ENCODE peak calls at places on chromosome 12, in eight cellular contexts. One of them, this sample, is unnamed.

GRCh38 chr12:68591716-68592437 is 18.8 kb upstream of the RAP1B start:
- DNase-seq in heart right ventricle: no peak
- DNase-seq in IMR-90: no peak
- DNase-seq in endodermal cell: no peak
- DNase-seq in gastrocnemius medialis: no peak
- DNase-seq in A673: no peak
- DNase-seq in astrocyte: no peak
- DNase-seq in CD4-positive, CD25-positive, alpha-beta regulatory T cell: peak; percentile 76
- DNase-seq in this sample: no peak

GRCh38 chr12:85923767-85924331 is 49.8 kb downstream of the NTS start:
- DNase-seq in heart right ventricle: no peak
- DNase-seq in IMR-90: peak; percentile 49
- DNase-seq in endodermal cell: no peak
- DNase-seq in gastrocnemius medialis: no peak
- DNase-seq in A673: peak; percentile 50
- DNase-seq in astrocyte: peak; percentile 42
- DNase-seq in CD4-positive, CD25-positive, alpha-beta regulatory T cell: peak; percentile 1
- DNase-seq in this sample: no peak

GRCh38 chr12:105843989-105844768 is 294.6 kb downstream of the NUAK1 start:
- DNase-seq in heart right ventricle: no peak
- DNase-seq in IMR-90: peak; percentile 29
- DNase-seq in endodermal cell: no peak
- DNase-seq in gastrocnemius medialis: peak; percentile 64
- DNase-seq in A673: no peak
- DNase-seq in astrocyte: peak; percentile 16
- DNase-seq in CD4-positive, CD25-positive, alpha-beta regulatory T cell: no peak
- DNase-seq in this sample: no peak

GRCh38 chr12:89450922-89451321 is 73.7 kb downstream of the GALNT4 start:
- DNase-seq in heart right ventricle: no peak
- DNase-seq in IMR-90: peak; percentile 76
- DNase-seq in endodermal cell: no peak
- DNase-seq in gastrocnemius medialis: no peak
- DNase-seq in A673: peak; percentile 96
- DNase-seq in astrocyte: peak; percentile 83
- DNase-seq in CD4-positive, CD25-positive, alpha-beta regulatory T cell: no peak
- DNase-seq in this sample: no peak

GRCh38 chr12:22746720-22747119 is 121.7 kb downstream of the ETNK1 start:
- DNase-seq in heart right ventricle: no peak
- DNase-seq in IMR-90: no peak
- DNase-seq in endodermal cell: no peak
- DNase-seq in gastrocnemius medialis: no peak
- DNase-seq in A673: no peak
- DNase-seq in astrocyte: no peak
- DNase-seq in CD4-positive, CD25-positive, alpha-beta regulatory T cell: no peak
- DNase-seq in this sample: no peak

GRCh38 chr12:105418821-105419291 is 88.4 kb downstream of the C12orf75 start:
- DNase-seq in heart right ventricle: no peak
- DNase-seq in IMR-90: no peak
- DNase-seq in endodermal cell: peak; percentile 87
- DNase-seq in gastrocnemius medialis: no peak
- DNase-seq in A673: no peak
- DNase-seq in astrocyte: peak; percentile 65
- DNase-seq in CD4-positive, CD25-positive, alpha-beta regulatory T cell: no peak
- DNase-seq in this sample: no peak

GRCh38 chr12:127455347-127456265 is 811.4 kb upstream of the TMEM132C start:
- DNase-seq in heart right ventricle: no peak
- DNase-seq in IMR-90: no peak
- DNase-seq in endodermal cell: peak; percentile 95
- DNase-seq in gastrocnemius medialis: no peak
- DNase-seq in A673: no peak
- DNase-seq in astrocyte: peak; percentile 1
- DNase-seq in CD4-positive, CD25-positive, alpha-beta regulatory T cell: no peak
- DNase-seq in this sample: no peak

GRCh38 chr12:112005419-112006395 is 7.3 kb downstream of the TMEM116 start:
- DNase-seq in heart right ventricle: no peak
- DNase-seq in IMR-90: peak; percentile 46
- DNase-seq in endodermal cell: peak; percentile 91
- DNase-seq in gastrocnemius medialis: no peak
- DNase-seq in A673: no peak
- DNase-seq in astrocyte: no peak
- DNase-seq in CD4-positive, CD25-positive, alpha-beta regulatory T cell: no peak
- DNase-seq in this sample: no peak

GRCh38 chr12:12010277-12011031 is 60.3 kb upstream of the BCL2L14 start:
- DNase-seq in heart right ventricle: peak; percentile 62
- DNase-seq in IMR-90: peak; percentile 61
- DNase-seq in endodermal cell: peak; percentile 54
- DNase-seq in gastrocnemius medialis: peak; percentile 41
- DNase-seq in A673: peak; percentile 62
- DNase-seq in astrocyte: peak; percentile 91
- DNase-seq in CD4-positive, CD25-positive, alpha-beta regulatory T cell: peak; percentile 65
- DNase-seq in this sample: no peak

GRCh38 chr12:11946161-11946560 is 124.6 kb upstream of the BCL2L14 start:
- DNase-seq in heart right ventricle: no peak
- DNase-seq in IMR-90: no peak
- DNase-seq in endodermal cell: no peak
- DNase-seq in gastrocnemius medialis: no peak
- DNase-seq in A673: no peak
- DNase-seq in astrocyte: no peak
- DNase-seq in CD4-positive, CD25-positive, alpha-beta regulatory T cell: no peak
- DNase-seq in this sample: no peak

GRCh38 chr12:109440851-109441490 is 36.1 kb downstream of the KCTD10 start:
- DNase-seq in heart right ventricle: no peak
- DNase-seq in IMR-90: no peak
- DNase-seq in endodermal cell: no peak
- DNase-seq in gastrocnemius medialis: no peak
- DNase-seq in A673: no peak
- DNase-seq in astrocyte: no peak
- DNase-seq in CD4-positive, CD25-positive, alpha-beta regulatory T cell: no peak
- DNase-seq in this sample: no peak

GRCh38 chr12:63266988-63267387 is 116.0 kb upstream of the AVPR1A start:
- DNase-seq in heart right ventricle: no peak
- DNase-seq in IMR-90: no peak
- DNase-seq in endodermal cell: no peak
- DNase-seq in gastrocnemius medialis: no peak
- DNase-seq in A673: no peak
- DNase-seq in astrocyte: no peak
- DNase-seq in CD4-positive, CD25-positive, alpha-beta regulatory T cell: no peak
- DNase-seq in this sample: no peak

DNA sequence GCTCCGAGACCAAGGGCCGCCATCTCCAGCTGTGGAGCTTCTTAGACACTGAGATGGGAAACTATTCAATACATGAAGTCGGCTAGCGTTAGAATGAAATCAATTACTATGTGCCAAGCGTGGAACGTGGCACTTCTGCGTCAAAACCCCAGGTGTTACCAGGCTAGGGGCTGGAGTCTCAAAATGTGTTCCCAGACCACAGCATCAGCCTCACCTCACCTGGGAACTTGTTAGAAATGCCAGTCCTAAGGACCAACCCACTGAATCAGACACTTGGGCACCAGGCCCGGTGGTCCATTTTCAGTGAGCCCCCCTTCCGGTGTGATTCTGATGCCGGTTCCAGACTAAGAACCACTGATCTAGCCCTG is 5.0 kb upstream of the SETD1B start:
- DNase-seq in heart right ventricle: no peak
- DNase-seq in IMR-90: no peak
- DNase-seq in endodermal cell: no peak
- DNase-seq in gastrocnemius medialis: no peak
- DNase-seq in A673: no peak
- DNase-seq in astrocyte: no peak
- DNase-seq in CD4-positive, CD25-positive, alpha-beta regulatory T cell: no peak
- DNase-seq in this sample: no peak
- H3K4me1 ChIP-seq in heart right ventricle: peaks cover 68% of the 10 kb centered on the region
- H3K4me1 ChIP-seq in IMR-90: peaks cover 34% of the 10 kb centered on the region
- H3K4me1 ChIP-seq in endodermal cell: peaks cover 16% of the 10 kb centered on the region
- H3K4me1 ChIP-seq in gastrocnemius medialis: peaks cover 57% of the 10 kb centered on the region
- H3K4me1 ChIP-seq in A673: peaks cover 33% of the 10 kb centered on the region
- H3K4me1 ChIP-seq in astrocyte: peaks cover 64% of the 10 kb centered on the region
- H3K4me1 ChIP-seq in CD4-positive, CD25-positive, alpha-beta regulatory T cell: peaks cover 61% of the 10 kb centered on the region
- H3K4me1 ChIP-seq in this sample: peaks cover 36% of the 10 kb centered on the region

GRCh38 chr12:47874316-47874715 is 30.5 kb downstream of the VDR start:
- DNase-seq in heart right ventricle: no peak
- DNase-seq in IMR-90: no peak
- DNase-seq in endodermal cell: no peak
- DNase-seq in gastrocnemius medialis: no peak
- DNase-seq in A673: no peak
- DNase-seq in astrocyte: no peak
- DNase-seq in CD4-positive, CD25-positive, alpha-beta regulatory T cell: no peak
- DNase-seq in this sample: no peak

GRCh38 chr12:47878293-47878917 is 26.4 kb downstream of the VDR start:
- DNase-seq in heart right ventricle: no peak
- DNase-seq in IMR-90: no peak
- DNase-seq in endodermal cell: no peak
- DNase-seq in gastrocnemius medialis: no peak
- DNase-seq in A673: no peak
- DNase-seq in astrocyte: no peak
- DNase-seq in CD4-positive, CD25-positive, alpha-beta regulatory T cell: no peak
- DNase-seq in this sample: no peak

GRCh38 chr12:47877081-47877480 is 27.7 kb downstream of the VDR start:
- DNase-seq in heart right ventricle: no peak
- DNase-seq in IMR-90: no peak
- DNase-seq in endodermal cell: no peak
- DNase-seq in gastrocnemius medialis: no peak
- DNase-seq in A673: no peak
- DNase-seq in astrocyte: no peak
- DNase-seq in CD4-positive, CD25-positive, alpha-beta regulatory T cell: no peak
- DNase-seq in this sample: no peak

GRCh38 chr12:47875732-47876131 is 29.1 kb downstream of the VDR start:
- DNase-seq in heart right ventricle: no peak
- DNase-seq in IMR-90: no peak
- DNase-seq in endodermal cell: no peak
- DNase-seq in gastrocnemius medialis: no peak
- DNase-seq in A673: no peak
- DNase-seq in astrocyte: no peak
- DNase-seq in CD4-positive, CD25-positive, alpha-beta regulatory T cell: no peak
- DNase-seq in this sample: no peak

DNA sequence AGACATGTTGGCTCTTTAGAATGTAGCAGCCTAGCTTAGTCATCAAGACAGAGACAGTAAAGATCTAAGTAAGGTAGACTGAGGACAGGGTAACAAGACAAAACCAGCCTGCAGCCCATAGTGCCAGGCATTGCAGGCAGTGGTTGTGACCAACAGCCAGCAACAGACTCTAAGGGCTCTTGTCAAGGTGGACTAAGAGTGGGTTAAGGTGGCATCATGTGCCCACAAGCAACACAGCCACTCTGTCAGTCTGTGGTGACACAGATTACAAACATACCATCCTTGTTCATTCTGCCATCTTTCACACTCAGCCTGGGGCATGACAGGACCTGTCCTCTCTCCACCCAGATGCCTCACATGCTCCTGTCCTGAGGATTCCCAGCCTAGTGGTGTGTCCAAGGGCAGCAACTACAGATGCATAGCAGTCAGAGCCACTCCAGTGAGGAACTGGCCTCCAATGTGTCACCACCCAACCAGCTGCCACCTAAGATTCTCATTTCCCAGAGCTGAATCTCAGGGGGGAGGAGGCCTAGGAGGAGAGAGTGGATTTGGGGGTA is 28.3 kb downstream of the VDR start:
- DNase-seq in heart right ventricle: no peak
- DNase-seq in IMR-90: no peak
- DNase-seq in endodermal cell: no peak
- DNase-seq in gastrocnemius medialis: no peak
- DNase-seq in A673: no peak
- DNase-seq in astrocyte: no peak
- DNase-seq in CD4-positive, CD25-positive, alpha-beta regulatory T cell: no peak
- DNase-seq in this sample: no peak
- H3K4me1 ChIP-seq in heart right ventricle: no peaks in the 10 kb centered on the region
- H3K4me1 ChIP-seq in IMR-90: peaks cover 14% of the 10 kb centered on the region
- H3K4me1 ChIP-seq in endodermal cell: no peaks in the 10 kb centered on the region
- H3K4me1 ChIP-seq in gastrocnemius medialis: no peaks in the 10 kb centered on the region
- H3K4me1 ChIP-seq in A673: no peaks in the 10 kb centered on the region
- H3K4me1 ChIP-seq in astrocyte: peaks cover 6% of the 10 kb centered on the region
- H3K4me1 ChIP-seq in CD4-positive, CD25-positive, alpha-beta regulatory T cell: no peaks in the 10 kb centered on the region
- H3K4me1 ChIP-seq in this sample: peaks cover 14% of the 10 kb centered on the region

DNA sequence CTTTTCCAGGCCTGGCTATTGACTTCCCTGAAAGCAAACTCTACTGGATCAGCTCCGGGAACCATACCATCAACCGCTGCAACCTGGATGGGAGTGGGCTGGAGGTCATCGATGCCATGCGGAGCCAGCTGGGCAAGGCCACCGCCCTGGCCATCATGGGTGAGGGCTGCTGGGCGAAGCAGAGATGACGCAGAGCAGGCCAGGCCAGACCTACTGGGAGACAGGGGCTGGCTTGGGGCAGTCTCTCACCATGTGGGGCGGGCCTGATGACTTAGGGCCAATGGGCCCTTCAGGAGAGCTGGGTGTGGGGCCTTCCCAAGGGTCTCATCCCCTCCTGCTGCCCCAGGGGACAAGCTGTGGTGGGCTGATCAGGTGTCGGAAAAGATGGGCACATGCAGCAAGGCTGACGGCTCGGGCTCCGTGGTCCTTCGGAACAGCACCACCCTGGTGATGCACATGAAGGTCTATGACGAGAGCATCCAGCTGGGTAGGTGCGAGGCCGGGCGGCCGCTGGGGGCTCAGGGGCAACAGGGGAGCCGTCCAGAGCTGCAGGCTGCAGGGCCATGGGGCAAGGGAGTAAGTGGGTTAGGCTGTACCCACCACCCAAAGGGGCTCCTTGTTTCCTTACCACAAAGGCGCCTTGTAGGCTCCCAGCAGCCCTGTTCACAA is 33.0 kb upstream of the LRP1-AS start:
- DNase-seq in heart right ventricle: no peak
- DNase-seq in IMR-90: no peak
- DNase-seq in endodermal cell: no peak
- DNase-seq in gastrocnemius medialis: no peak
- DNase-seq in A673: no peak
- DNase-seq in astrocyte: no peak
- DNase-seq in CD4-positive, CD25-positive, alpha-beta regulatory T cell: no peak
- DNase-seq in this sample: no peak
- H3K4me1 ChIP-seq in heart right ventricle: peaks cover 7% of the 10 kb centered on the region
- H3K4me1 ChIP-seq in IMR-90: no peaks in the 10 kb centered on the region
- H3K4me1 ChIP-seq in endodermal cell: no peaks in the 10 kb centered on the region
- H3K4me1 ChIP-seq in gastrocnemius medialis: no peaks in the 10 kb centered on the region
- H3K4me1 ChIP-seq in A673: no peaks in the 10 kb centered on the region
- H3K4me1 ChIP-seq in astrocyte: no peaks in the 10 kb centered on the region
- H3K4me1 ChIP-seq in CD4-positive, CD25-positive, alpha-beta regulatory T cell: no peaks in the 10 kb centered on the region
- H3K4me1 ChIP-seq in this sample: peaks cover 18% of the 10 kb centered on the region

DNA sequence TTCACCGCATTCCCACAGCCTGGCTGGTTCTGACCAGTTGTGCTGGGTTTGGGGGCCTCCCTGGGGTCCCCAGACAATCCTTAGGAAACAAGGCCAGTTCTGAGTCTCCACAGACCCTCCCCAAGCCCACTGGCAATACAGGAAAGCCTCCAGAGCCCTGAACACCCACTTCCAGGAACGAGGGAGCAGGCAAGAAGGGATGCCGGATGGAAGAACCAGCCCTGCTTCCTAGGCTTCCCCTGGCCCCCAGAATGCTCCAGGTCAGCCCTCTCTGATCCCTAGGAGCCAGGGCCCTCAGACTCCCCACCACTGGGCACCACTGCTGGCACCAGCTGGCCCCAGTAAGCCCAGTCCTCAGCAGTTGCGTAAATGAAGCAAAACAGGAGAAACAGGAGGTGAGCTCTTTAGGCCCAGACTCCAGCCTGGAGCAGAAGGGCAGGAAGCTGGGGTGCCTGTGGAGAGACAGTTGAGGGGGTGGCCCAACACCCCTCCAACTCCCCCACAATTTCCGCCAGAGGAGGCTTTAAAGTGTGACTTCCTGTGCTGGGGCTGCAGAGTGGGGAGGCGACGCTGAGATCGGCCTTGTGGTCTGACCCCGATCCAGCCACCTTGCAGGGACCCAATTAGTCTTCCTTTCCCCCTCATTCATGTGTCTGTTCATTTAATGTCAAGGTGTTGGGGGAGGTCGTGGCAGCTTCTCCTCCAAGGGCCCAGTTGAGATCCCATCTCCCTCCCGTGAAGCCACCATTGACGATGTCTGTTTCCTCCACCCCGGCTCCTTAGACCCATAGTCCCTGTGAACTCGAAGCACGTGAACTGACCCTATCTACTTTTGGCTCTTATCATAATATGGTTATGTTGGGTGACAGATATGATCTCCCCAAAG is 4.8 kb downstream of the TNFRSF1A start:
- DNase-seq in heart right ventricle: no peak
- DNase-seq in IMR-90: no peak
- DNase-seq in endodermal cell: no peak
- DNase-seq in gastrocnemius medialis: no peak
- DNase-seq in A673: no peak
- DNase-seq in astrocyte: no peak
- DNase-seq in CD4-positive, CD25-positive, alpha-beta regulatory T cell: peak; percentile 89
- DNase-seq in this sample: no peak
- H3K4me1 ChIP-seq in heart right ventricle: peaks cover 85% of the 10 kb centered on the region
- H3K4me1 ChIP-seq in IMR-90: peaks cover 62% of the 10 kb centered on the region
- H3K4me1 ChIP-seq in endodermal cell: peaks cover 20% of the 10 kb centered on the region
- H3K4me1 ChIP-seq in gastrocnemius medialis: peaks cover 58% of the 10 kb centered on the region
- H3K4me1 ChIP-seq in A673: peaks cover 59% of the 10 kb centered on the region
- H3K4me1 ChIP-seq in astrocyte: peaks cover 81% of the 10 kb centered on the region
- H3K4me1 ChIP-seq in CD4-positive, CD25-positive, alpha-beta regulatory T cell: peaks cover 69% of the 10 kb centered on the region
- H3K4me1 ChIP-seq in this sample: peaks cover 71% of the 10 kb centered on the region

This sample was measured in RWPE2.